ENCODE peak calls at places on chromosomes 13 and 19, in ten cellular contexts. O is breast epithelium, A is fibroblast of lung, U is tibial nerve, V is left ventricle myocardium inferior, R is cardiac muscle cell, F is HCT116, W is right cardiac atrium, N is thoracic aorta, P is ovary. X is an unnamed sample.

GRCh38 chr13:56720841-56721240 is 419.9 kb upstream of the PRR20A start:
- DNase-seq in O (no peak), A (no peak), U (no peak), V (no peak), R (no peak), F (no peak), W (no peak), N (no peak), P (no peak), X (no peak)

GRCh38 chr13:105220886-105221285 is 1314.6 kb downstream of the EFNB2 start:
- DNase-seq in O (no peak), A (peak; percentile 72), U (no peak), V (no peak), R (no peak), F (no peak), W (no peak), N (no peak), P (no peak), X (no peak)

GRCh38 chr13:32911506-32911905 is 104.7 kb upstream of the KL start:
- DNase-seq in O (no peak), A (no peak), U (no peak), V (no peak), R (peak; percentile 14), F (peak; percentile 60), W (no peak), N (no peak), P (no peak), X (no peak)

GRCh38 chr19:9934132-9934950 is 2.0 kb downstream of the OLFM2 start:
- DNase-seq in O (no peak), A (no peak), U (peak; percentile 49), V (peak; percentile 68), R (peak; percentile 88), F (peak; percentile 66), W (peak; percentile 77), N (no peak), P (peak; percentile 83), X (peak; percentile 80)

GRCh38 chr13:99796175-99796819 is 175.3 kb downstream of the ZIC5 start:
- DNase-seq in O (no peak), A (peak; percentile 25), U (no peak), V (no peak), R (peak; percentile 87), F (no peak), W (no peak), N (no peak), P (no peak), X (no peak)

GRCh38 chr13:22243519-22244197 is 572.8 kb downstream of the FGF9 start:
- DNase-seq in O (no peak), A (no peak), U (no peak), V (no peak), R (no peak), F (no peak), W (no peak), N (no peak), P (no peak), X (no peak)

GRCh38 chr19:1521636-1522035 is 2.2 kb upstream of the PLK5 start:
- DNase-seq in O (no peak), A (no peak), U (no peak), V (peak; percentile 46), R (no peak), F (no peak), W (no peak), N (no peak), P (no peak), X (no peak)

GRCh38 chr19:31419871-31420430 is 70.7 kb upstream of the TSHZ3 start:
- DNase-seq in O (no peak), A (no peak), U (no peak), V (no peak), R (no peak), F (no peak), W (no peak), N (no peak), P (no peak), X (no peak)

GRCh38 chr19:53531457-53531856 is 6.5 kb upstream of the ZNF331 start:
- DNase-seq in O (no peak), A (no peak), U (no peak), V (no peak), R (no peak), F (no peak), W (no peak), N (no peak), P (no peak), X (no peak)

GRCh38 chr13:95656386-95657015 is 12.0 kb upstream of the DZIP1 start:
- DNase-seq in O (no peak), A (peak; percentile 39), U (no peak), V (no peak), R (no peak), F (no peak), W (no peak), N (no peak), P (no peak), X (no peak)

GRCh38 chr19:46211201-46211881 is 18.2 kb upstream of the IGFL1 start:
- DNase-seq in O (peak; percentile 93), A (peak; percentile 32), U (no peak), V (no peak), R (peak; percentile 49), F (peak; percentile 72), W (no peak), N (no peak), P (no peak), X (peak; percentile 94)

GRCh38 chr19:5298502-5298901 is 42.1 kb downstream of the PTPRS start:
- DNase-seq in O (peak; percentile 78), A (no peak), U (no peak), V (no peak), R (no peak), F (no peak), W (no peak), N (no peak), P (no peak), X (peak; percentile 72)

GRCh38 chr13:50370303-50370950 is 355.2 kb downstream of the KCNRG start:
- DNase-seq in O (no peak), A (no peak), U (no peak), V (no peak), R (no peak), F (no peak), W (no peak), N (no peak), P (no peak), X (no peak)

GRCh38 chr19:4120531-4120930 is 3.4 kb downstream of the MAP2K2 start:
- DNase-seq in O (no peak), A (peak; percentile 70), U (no peak), V (no peak), R (no peak), F (no peak), W (no peak), N (no peak), P (no peak), X (no peak)

GRCh38 chr19:6442087-6442688 is 8.6 kb upstream of the SLC25A41 start:
- DNase-seq in O (no peak), A (no peak), U (no peak), V (no peak), R (no peak), F (no peak), W (no peak), N (no peak), P (no peak), X (no peak)

GRCh38 chr13:88377852-88378251 is 706.7 kb downstream of the SLITRK5 start:
- DNase-seq in O (no peak), A (no peak), U (no peak), V (no peak), R (no peak), F (no peak), W (no peak), N (no peak), P (no peak), X (no peak)

GRCh38 chr13:89695343-89696257 is 1651.9 kb upstream of the MIR17HG start:
- DNase-seq in O (no peak), A (peak; percentile 27), U (no peak), V (no peak), R (peak; percentile 68), F (peak; percentile 22), W (no peak), N (no peak), P (no peak), X (no peak)

GRCh38 chr13:68261105-68261504 is 1031.0 kb upstream of the PCDH9 start:
- DNase-seq in O (no peak), A (no peak), U (no peak), V (no peak), R (no peak), F (no peak), W (no peak), N (no peak), P (no peak), X (no peak)

GRCh38 chr13:44815507-44816074 is 173.7 kb downstream of the NUFIP1 start:
- DNase-seq in O (peak; percentile 86), A (peak; percentile 99), U (no peak), V (no peak), R (peak; percentile 18), F (peak; percentile 67), W (no peak), N (no peak), P (peak; percentile 60), X (peak; percentile 88)

GRCh38 chr19:44303976-44304568 is 753 bp downstream of the ZNF235 start:
- DNase-seq in O (no peak), A (peak; percentile 46), U (no peak), V (no peak), R (peak; percentile 30), F (no peak), W (no peak), N (no peak), P (no peak), X (no peak)
- H3K27ac ChIP-seq in O (peak overlapping the region; percentile 82), A (peak overlapping the region; percentile 61), U (peak overlapping the region; percentile 80), V (peak overlapping the region; percentile 84), R (peak overlapping the region; percentile 90), F (peak overlapping the region; percentile 60), W (no peak overlapping the region), N (peak overlapping the region; percentile 50), P (peak overlapping the region; percentile 58), X (peak overlapping the region; percentile 41)

GRCh38 chr13:109012115-109012514 is 382.7 kb downstream of the MYO16 start:
- DNase-seq in O (no peak), A (no peak), U (no peak), V (no peak), R (no peak), F (no peak), W (no peak), N (no peak), P (no peak), X (no peak)
- H3K4me3 ChIP-seq in O (no peak overlapping the region), A (no peak overlapping the region), U (no peak overlapping the region), V (no peak overlapping the region), R (no peak overlapping the region), F (no peak overlapping the region), W (no peak overlapping the region), N (no peak overlapping the region), P (no peak overlapping the region), X (no peak overlapping the region)

DNA sequence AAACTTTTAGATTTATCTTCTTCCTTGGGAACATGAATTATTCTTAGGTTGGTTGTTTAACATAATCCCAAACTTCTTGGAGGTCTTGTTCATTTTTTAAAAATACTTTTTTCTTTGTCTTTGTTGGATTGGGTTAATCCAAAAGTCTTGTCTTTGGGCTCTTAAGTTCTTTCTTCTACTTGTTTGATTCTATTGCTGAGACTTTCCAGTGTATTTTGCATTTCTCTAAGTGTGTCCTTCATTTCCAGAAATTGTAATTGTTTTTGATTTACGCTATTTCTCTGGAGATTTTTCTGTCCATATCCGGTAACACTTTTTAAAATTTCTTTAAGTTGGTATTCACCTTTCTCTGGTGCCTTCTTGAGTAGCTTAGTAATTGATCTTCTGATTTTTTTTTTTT is 9.8 kb upstream of the KLK15 start:
- DNase-seq in O (no peak), A (no peak), U (no peak), V (no peak), R (no peak), F (no peak), W (no peak), N (no peak), P (no peak), X (no peak)
- H3K4me1 ChIP-seq in O (no peaks in the 10 kb centered on the region), A (no peaks in the 10 kb centered on the region), U (no peaks in the 10 kb centered on the region), V (no peaks in the 10 kb centered on the region), R (no peaks in the 10 kb centered on the region), F (peaks cover 9% of the 10 kb centered on the region), W (no peaks in the 10 kb centered on the region), N (no peaks in the 10 kb centered on the region), P (no peaks in the 10 kb centered on the region), X (no peaks in the 10 kb centered on the region)

GRCh38 chr19:49425178-49425577 is at the start of gene GFY:
- DNase-seq in O (no peak), A (no peak), U (no peak), V (no peak), R (no peak), F (no peak), W (no peak), N (no peak), P (no peak), X (no peak)
- H3K27ac ChIP-seq in O (no peak within 1 kb of the TSS), A (no peak within 1 kb of the TSS), U (no peak within 1 kb of the TSS), V (no peak within 1 kb of the TSS), R (no peak within 1 kb of the TSS), F (peak within 1 kb of the TSS; percentile 9), W (no peak within 1 kb of the TSS), N (no peak within 1 kb of the TSS), P (no peak within 1 kb of the TSS), X (no peak within 1 kb of the TSS)